ENCODE peak calls at places on chromosomes 1 and 21, in four cellular contexts. F, H, I and A are unnamed samples.

GRCh38 chr1:157359309-157360020 is 192.8 kb downstream of the FCRL5 start:
- DNase-seq in F (peak; percentile 39), H (no peak), I (no peak), A (peak; percentile 96)

GRCh38 chr1:182829285-182829932 is 9.7 kb upstream of the DHX9 start:
- DNase-seq in F (no peak), H (no peak), I (no peak), A (no peak)

GRCh38 chr1:78092686-78093085 is 46.9 kb downstream of the GIPC2 start:
- DNase-seq in F (no peak), H (peak; percentile 37), I (no peak), A (no peak)

GRCh38 chr21:16709866-16710550 is 802.8 kb upstream of the CXADR start:
- DNase-seq in F (peak; percentile 78), H (peak; percentile 55), I (no peak), A (no peak)

GRCh38 chr1:154463512-154463990 is 38.5 kb upstream of the TDRD10 start:
- DNase-seq in F (no peak), H (no peak), I (no peak), A (no peak)

GRCh38 chr1:203842559-203842876 is 18.9 kb upstream of the SNRPE start:
- DNase-seq in F (no peak), H (no peak), I (no peak), A (no peak)

GRCh38 chr1:19616489-19616888 is 27.6 kb upstream of the NBL1 start:
- DNase-seq in F (no peak), H (no peak), I (no peak), A (no peak)

GRCh38 chr1:94248956-94249688 is 11.7 kb upstream of the ARHGAP29 start:
- DNase-seq in F (no peak), H (no peak), I (no peak), A (no peak)

GRCh38 chr1:42334240-42335049 is 590 bp downstream of the FOXJ3 start:
- DNase-seq in F (peak; percentile 68), H (peak; percentile 67), I (peak; percentile 53), A (peak; percentile 43)

GRCh38 chr1:205939690-205940330 is 3.4 kb downstream of the SLC26A9 start:
- DNase-seq in F (no peak), H (no peak), I (no peak), A (peak; percentile 93)

GRCh38 chr1:29698033-29698432 is 461.7 kb downstream of the PTPRU start:
- DNase-seq in F (peak; percentile 59), H (peak; percentile 83), I (no peak), A (peak; percentile 34)

GRCh38 chr1:18948048-18948912 is 8.2 kb downstream of the IFFO2 start:
- DNase-seq in F (peak; percentile 73), H (no peak), I (no peak), A (no peak)

GRCh38 chr21:26881504-26882228 is 36.5 kb upstream of the ADAMTS1 start:
- DNase-seq in F (peak; percentile 24), H (peak; percentile 48), I (no peak), A (peak; percentile 1)

GRCh38 chr1:207754011-207754410 is 2.2 kb downstream of the CD46 start:
- DNase-seq in F (no peak), H (no peak), I (no peak), A (no peak)

GRCh38 chr21:38321568-38321967 is 64.8 kb downstream of the KCNJ15 start:
- DNase-seq in F (peak; percentile 59), H (peak; percentile 61), I (no peak), A (no peak)

GRCh38 chr1:93723101-93723500 is 41.5 kb upstream of the BCAR3 start:
- DNase-seq in F (no peak), H (peak; percentile 67), I (peak; percentile 54), A (no peak)

GRCh38 chr21:42652527-42653491 is 612 bp upstream of the PDE9A start:
- DNase-seq in F (peak; percentile 62), H (peak; percentile 38), I (peak; percentile 64), A (no peak)

GRCh38 chr1:225928186-225929175 is 4.4 kb upstream of the PYCR2 start:
- DNase-seq in F (no peak), H (no peak), I (no peak), A (no peak)

GRCh38 chr1:185696419-185697150 is 37.6 kb upstream of the HMCN1 start:
- DNase-seq in F (no peak), H (peak; percentile 4), I (no peak), A (peak; percentile 50)

GRCh38 chr1:76511226-76511625 is 356.1 kb upstream of the ST6GALNAC5 start:
- DNase-seq in F (no peak), H (no peak), I (no peak), A (no peak)

GRCh38 chr1:185880779-185881333 is 146.7 kb downstream of the HMCN1 start:
- DNase-seq in F (no peak), H (no peak), I (no peak), A (no peak)

GRCh38 chr1:32963746-32964460 is 706 bp downstream of the RNF19B start:
- DNase-seq in F (peak; percentile 35), H (peak; percentile 63), I (peak; percentile 51), A (peak; percentile 48)

GRCh38 chr1:85656256-85656655 is 52.0 kb downstream of the ZNHIT6 start:
- DNase-seq in F (peak; percentile 51), H (no peak), I (no peak), A (no peak)

GRCh38 chr1:109113787-109114568 is at the start of gene ELAPOR1:
- DNase-seq in F (no peak), H (no peak), I (peak; percentile 33), A (peak; percentile 92)

GRCh38 chr21:46540087-46540710 is 64.7 kb downstream of the S100B start:
- DNase-seq in F (no peak), H (no peak), I (no peak), A (no peak)

GRCh38 chr1:230855886-230856285 is 12.4 kb downstream of the C1orf198 start:
- DNase-seq in F (no peak), H (no peak), I (no peak), A (no peak)

GRCh38 chr1:227869851-227870305 is 54.4 kb downstream of the PRSS38 start:
- DNase-seq in F (peak; percentile 41), H (peak; percentile 82), I (no peak), A (no peak)

GRCh38 chr1:41496080-41497055 is 11.9 kb upstream of the EDN2 start:
- DNase-seq in F (peak; percentile 81), H (peak; percentile 87), I (peak; percentile 92), A (no peak)

GRCh38 chr1:189596197-189596596 is 881.5 kb downstream of the BRINP3 start:
- DNase-seq in F (no peak), H (no peak), I (no peak), A (no peak)

GRCh38 chr1:222182641-222183040 is 365.3 kb downstream of the HHIPL2 start:
- DNase-seq in F (no peak), H (no peak), I (no peak), A (no peak)

GRCh38 chr1:203406446-203407045 is 55.6 kb upstream of the FMOD start:
- DNase-seq in F (peak; percentile 33), H (peak; percentile 54), I (peak; percentile 71), A (no peak)

GRCh38 chr21:42980312-42980958 is 6.1 kb downstream of the PKNOX1 start:
- DNase-seq in F (no peak), H (no peak), I (no peak), A (no peak)

GRCh38 chr1:150513275-150513885 is 2.2 kb upstream of the FALEC start:
- DNase-seq in F (no peak), H (no peak), I (no peak), A (no peak)

GRCh38 chr1:193108471-193108870 is 3.3 kb upstream of the GLRX2 start:
- DNase-seq in F (no peak), H (no peak), I (no peak), A (no peak)

GRCh38 chr1:39491146-39491921 is at the start of gene BMP8A:
- DNase-seq in F (no peak), H (peak; percentile 74), I (peak; percentile 51), A (peak; percentile 80)

GRCh38 chr1:224500802-224501201 is 66.2 kb upstream of the WDR26 start:
- DNase-seq in F (no peak), H (no peak), I (no peak), A (no peak)

GRCh38 chr1:177069489-177069888 is 95.0 kb downstream of the ASTN1 start:
- DNase-seq in F (no peak), H (no peak), I (no peak), A (no peak)